ENCODE peak calls at places on chromosomes 12 and 14, in nine cellular contexts. J is CD4-positive, alpha-beta memory T cell; D is PC-9; A is psoas muscle; P is neuronal stem cell; S is brain microvascular endothelial cell; Y is Peyer's patch; I is fibroblast of pulmonary artery; C is tibial artery. W is an unnamed sample.
A peak's percentile ranks its signal among the peaks of the same experiment; 100 is the strongest.

GRCh38 chr12:94207467-94208432 is 59.4 kb downstream of the PLXNC1 start:
- DNase-seq in J (peak; percentile 56), D (no peak), A (no peak), P (no peak), S (peak; percentile 20), Y (no peak), I (peak; percentile 61), C (no peak), W (no peak)

GRCh38 chr12:12622418-12622817 is 10.7 kb downstream of the CREBL2 start:
- DNase-seq in J (peak; percentile 75), D (no peak), A (no peak), P (no peak), S (no peak), Y (no peak), I (no peak), C (no peak), W (no peak)

GRCh38 chr14:56995010-56995409 is 184.7 kb upstream of the OTX2 start:
- DNase-seq in J (no peak), D (peak; percentile 97), A (no peak), P (no peak), S (no peak), Y (no peak), I (no peak), C (no peak), W (no peak)

GRCh38 chr14:102923920-102924486 is 1.5 kb downstream of the AMN start:
- DNase-seq in J (no peak), D (no peak), A (no peak), P (no peak), S (no peak), Y (peak; percentile 66), I (no peak), C (no peak), W (no peak)

GRCh38 chr12:27176765-27177164 is 67.3 kb upstream of the STK38L start:
- DNase-seq in J (no peak), D (peak; percentile 92), A (no peak), P (no peak), S (peak; percentile 81), Y (no peak), I (peak; percentile 84), C (no peak), W (peak; percentile 65)

GRCh38 chr14:77804592-77804991 is 4.7 kb downstream of the ADCK1 start:
- DNase-seq in J (no peak), D (peak; percentile 52), A (no peak), P (no peak), S (no peak), Y (no peak), I (peak; percentile 10), C (no peak), W (no peak)

GRCh38 chr12:94204647-94205247 is 56.4 kb downstream of the PLXNC1 start:
- DNase-seq in J (no peak), D (no peak), A (no peak), P (no peak), S (no peak), Y (no peak), I (no peak), C (no peak), W (no peak)

GRCh38 chr12:21831671-21832357 is 57.3 kb upstream of the KCNJ8 start:
- DNase-seq in J (no peak), D (no peak), A (peak; percentile 45), P (no peak), S (no peak), Y (no peak), I (peak; percentile 29), C (peak; percentile 68), W (peak; percentile 57)

GRCh38 chr12:6367969-6368892 is 7.1 kb downstream of the SCNN1A start:
- DNase-seq in J (no peak), D (no peak), A (no peak), P (no peak), S (no peak), Y (peak; percentile 20), I (no peak), C (no peak), W (no peak)

GRCh38 chr12:3311027-3311402 is 180.0 kb upstream of the PRMT8 start:
- DNase-seq in J (no peak), D (peak; percentile 88), A (no peak), P (no peak), S (no peak), Y (peak; percentile 74), I (no peak), C (no peak), W (no peak)

GRCh38 chr14:35213869-35214387 is 78.3 kb upstream of the PSMA6 start:
- DNase-seq in J (no peak), D (peak; percentile 72), A (no peak), P (no peak), S (no peak), Y (no peak), I (peak; percentile 49), C (no peak), W (peak; percentile 15)

GRCh38 chr12:129531004-129531403 is 372.8 kb downstream of the TMEM132D start:
- DNase-seq in J (no peak), D (no peak), A (no peak), P (no peak), S (no peak), Y (peak; percentile 88), I (no peak), C (no peak), W (no peak)

GRCh38 chr14:51006781-51007211 is 62.5 kb upstream of the PYGL start:
- DNase-seq in J (no peak), D (no peak), A (peak; percentile 72), P (peak; percentile 20), S (no peak), Y (no peak), I (peak; percentile 60), C (peak; percentile 71), W (peak; percentile 90)

GRCh38 chr14:35385042-35385839 is 19.3 kb downstream of the NFKBIA start:
- DNase-seq in J (no peak), D (no peak), A (peak; percentile 85), P (no peak), S (peak; percentile 95), Y (peak; percentile 73), I (peak; percentile 92), C (peak; percentile 97), W (peak; percentile 89)

DNA sequence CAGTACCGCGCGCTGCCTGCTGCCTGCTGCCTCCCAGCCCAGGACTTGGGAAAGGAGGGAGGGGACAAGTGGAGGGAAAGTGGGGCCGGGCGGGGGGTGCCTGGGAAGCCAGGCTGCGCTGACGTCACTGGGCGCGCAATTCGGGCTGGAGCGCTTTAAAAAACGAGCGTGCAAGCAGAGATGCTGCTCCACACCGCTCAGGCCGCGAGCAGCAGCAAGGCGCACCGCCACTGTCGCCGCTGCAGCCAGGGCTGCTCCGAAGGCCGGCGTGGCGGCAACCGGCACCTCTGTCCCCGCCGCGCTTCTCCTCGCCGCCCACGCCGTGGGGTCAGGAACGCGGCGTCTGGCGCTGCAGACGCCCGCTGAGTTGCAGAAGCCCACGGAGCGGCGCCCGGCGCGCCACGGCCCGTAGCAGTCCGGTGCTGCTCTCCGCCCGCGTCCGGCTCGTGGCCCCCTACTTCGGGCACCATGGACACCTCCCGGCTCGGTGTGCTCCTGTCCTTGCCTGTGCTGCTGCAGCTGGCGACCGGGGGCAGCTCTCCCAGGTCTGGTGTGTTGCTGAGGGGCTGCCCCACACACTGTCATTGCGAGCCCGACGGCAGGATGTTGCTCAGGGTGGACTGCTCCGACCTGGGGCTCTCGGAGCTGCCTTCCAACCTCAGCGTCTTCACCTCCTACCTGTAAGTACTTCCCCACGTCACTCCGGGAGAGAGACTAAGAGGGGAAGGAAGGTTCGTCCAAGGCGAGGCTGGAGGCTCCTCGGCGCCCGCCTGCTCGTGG is at the start of gene LGR5:
- DNase-seq in J (no peak), D (no peak), A (peak; percentile 36), P (peak; percentile 69), S (no peak), Y (peak; percentile 64), I (peak; percentile 19), C (peak; percentile 81), W (peak; percentile 16)
- H3K4me3 ChIP-seq in J (peak within 1 kb of the TSS; percentile 5), D (peak within 1 kb of the TSS; percentile 4), A (peak within 1 kb of the TSS; percentile 76), P (peak within 1 kb of the TSS; percentile 47), S (peak within 1 kb of the TSS; percentile 57), Y (peak within 1 kb of the TSS; percentile 36), I (peak within 1 kb of the TSS; percentile 37), C (peak within 1 kb of the TSS; percentile 56), W (peak within 1 kb of the TSS; percentile 49)

GRCh38 chr12:76422878-76423438 is 74.7 kb upstream of the BBS10 start:
- DNase-seq in J (no peak), D (no peak), A (no peak), P (no peak), S (no peak), Y (no peak), I (peak; percentile 39), C (no peak), W (no peak)

GRCh38 chr12:76420221-76420620 is 72.0 kb upstream of the BBS10 start:
- DNase-seq in J (no peak), D (no peak), A (no peak), P (no peak), S (no peak), Y (no peak), I (no peak), C (no peak), W (no peak)

GRCh38 chr12:76426160-76426559 is 77.9 kb upstream of the BBS10 start:
- DNase-seq in J (no peak), D (no peak), A (no peak), P (no peak), S (no peak), Y (no peak), I (no peak), C (no peak), W (no peak)

GRCh38 chr12:76424941-76425340 is 76.7 kb upstream of the BBS10 start:
- DNase-seq in J (no peak), D (no peak), A (no peak), P (no peak), S (no peak), Y (no peak), I (no peak), C (no peak), W (no peak)

GRCh38 chr12:76422154-76422877 is 74.1 kb upstream of the BBS10 start:
- DNase-seq in J (no peak), D (no peak), A (no peak), P (no peak), S (no peak), Y (no peak), I (no peak), C (no peak), W (no peak)
- H3K4me3 ChIP-seq in J (no peak overlapping the region), D (no peak overlapping the region), A (no peak overlapping the region), P (no peak overlapping the region), S (no peak overlapping the region), Y (no peak overlapping the region), I (peak overlapping the region; percentile 7), C (no peak overlapping the region), W (peak overlapping the region; percentile 9)

DNA sequence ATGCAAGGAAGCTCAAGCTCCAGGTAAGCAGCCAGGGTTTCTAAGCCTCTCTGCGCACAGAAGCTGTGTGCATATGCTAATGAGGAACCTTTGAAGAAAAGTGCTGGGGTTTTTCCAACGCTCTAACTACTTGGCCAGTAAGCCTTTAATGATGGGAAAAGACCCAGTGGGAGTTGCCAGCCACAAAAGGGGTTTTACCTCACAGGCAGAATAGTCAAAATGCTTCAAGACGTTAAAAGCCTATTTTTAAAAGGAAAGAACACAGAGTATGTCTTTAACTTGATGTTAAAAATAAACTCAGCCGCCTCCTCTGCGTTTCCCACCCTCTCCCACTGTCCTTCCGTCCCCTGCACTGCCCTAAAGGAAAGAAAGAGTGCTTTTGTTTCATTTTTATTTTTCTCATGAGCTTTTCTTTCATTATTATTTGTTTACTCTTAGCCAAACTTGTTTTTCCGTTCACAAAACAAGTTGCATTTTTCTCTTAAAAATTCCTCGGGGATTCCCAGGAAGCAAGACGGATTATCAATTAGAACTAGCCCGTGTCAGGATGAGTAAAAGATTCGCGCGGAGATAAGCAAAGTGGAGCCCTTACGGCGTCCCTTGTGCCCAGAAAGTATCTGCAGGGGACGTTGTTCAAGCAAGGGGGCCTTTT is 209.8 kb upstream of the NUDT4 start:
- DNase-seq in J (no peak), D (no peak), A (no peak), P (peak; percentile 45), S (no peak), Y (no peak), I (no peak), C (no peak), W (no peak)
- H3K4me3 ChIP-seq in J (no peak overlapping the region), D (no peak overlapping the region), A (peak overlapping the region; percentile 70), P (no peak overlapping the region), S (peak overlapping the region; percentile 52), Y (peak overlapping the region; percentile 20), I (peak overlapping the region; percentile 56), C (peak overlapping the region; percentile 47), W (peak overlapping the region; percentile 50)

GRCh38 chr14:99323603-99324185 is 51.7 kb upstream of the BCL11B start:
- DNase-seq in J (no peak), D (no peak), A (no peak), P (no peak), S (no peak), Y (no peak), I (no peak), C (no peak), W (no peak)
- H3K4me3 ChIP-seq in J (no peak overlapping the region), D (no peak overlapping the region), A (no peak overlapping the region), P (no peak overlapping the region), S (no peak overlapping the region), Y (no peak overlapping the region), I (no peak overlapping the region), C (no peak overlapping the region), W (no peak overlapping the region)